ENCODE peak calls at places on chromosomes 16 and 17, in eight cellular contexts. U is CD4-positive, CD25-positive, alpha-beta regulatory T cell; O is body of pancreas; H is effector memory CD4-positive, alpha-beta T cell; V is SJSA1; W is A549; Q is neuronal stem cell; X is heart left ventricle. P is an unnamed sample. For H3K4me1 and H3K9me3, the result is how much of the 10 kb centered on the place peaks cover.

GRCh38 chr16:53770641-53771040 is 66.7 kb downstream of the FTO start:
- DNase-seq in X (no peak), W (no peak), O (no peak), V (no peak), Q (no peak), H (no peak), U (no peak), P (no peak)

GRCh38 chr17:18157354-18157985 is 26.2 kb upstream of the ALKBH5 start:
- DNase-seq in O (no peak), Q (no peak), U (no peak), H (no peak), X (no peak), V (no peak), W (no peak), P (no peak)

GRCh38 chr17:37725601-37726146 is 19.2 kb downstream of the HNF1B start:
- DNase-seq in H (no peak), V (no peak), W (no peak), O (peak), X (no peak), U (no peak), Q (no peak), P (no peak)

GRCh38 chr17:1629647-1630310 is 1.1 kb upstream of the SLC43A2 start:
- DNase-seq in V (peak), U (peak), H (peak), X (no peak), W (peak), O (peak), Q (no peak), P (peak)

GRCh38 chr16:50269061-50269705 is 2.8 kb downstream of the ADCY7 start:
- DNase-seq in H (no peak), U (no peak), V (no peak), Q (no peak), X (no peak), W (no peak), O (no peak), P (no peak)

GRCh38 chr17:38617074-38617860 is 11.5 kb upstream of the SRCIN1 start:
- DNase-seq in X (no peak), H (no peak), W (no peak), V (no peak), U (no peak), Q (no peak), O (no peak), P (no peak)

GRCh38 chr17:40557531-40558299 is 7.6 kb downstream of the CCR7 start:
- DNase-seq in H (no peak), V (no peak), X (peak), W (no peak), O (peak), U (no peak), Q (no peak), P (peak)

GRCh38 chr16:58820359-58820758 is 86.2 kb upstream of the GOT2 start:
- DNase-seq in H (no peak), V (no peak), X (no peak), Q (no peak), W (no peak), U (no peak), O (no peak), P (no peak)

GRCh38 chr16:777826-778225 is 10.4 kb downstream of the RPUSD1 start:
- DNase-seq in O (no peak), U (no peak), W (no peak), V (no peak), H (no peak), X (no peak), Q (no peak), P (no peak)

GRCh38 chr16:776824-777223 is 11.4 kb downstream of the RPUSD1 start:
- DNase-seq in H (no peak), O (no peak), Q (no peak), X (no peak), W (no peak), V (no peak), U (no peak), P (no peak)

GRCh38 chr16:772959-773358 is 12.4 kb downstream of the MSLN start:
- DNase-seq in H (no peak), O (no peak), X (no peak), U (no peak), V (no peak), Q (no peak), W (no peak), P (no peak)

GRCh38 chr16:775236-775796 is 12.9 kb downstream of the RPUSD1 start:
- DNase-seq in U (no peak), Q (no peak), X (no peak), O (no peak), W (no peak), H (no peak), V (no peak), P (no peak)

GRCh38 chr16:774086-775001 is 13.8 kb downstream of the MSLN start:
- DNase-seq in U (no peak), O (no peak), V (no peak), W (no peak), Q (no peak), X (no peak), H (no peak), P (no peak)
- H3K4me1 ChIP-seq in U (under half), O (under half), V (under half), W (under half), Q (under half), X (under half), H (under half), P (under half)

GRCh38 chr16:83023640-83024039 is 396.9 kb downstream of the CDH13 start:
- DNase-seq in H (no peak), U (no peak), V (peak), O (no peak), Q (no peak), X (no peak), W (no peak), P (no peak)
- H3K9me3 ChIP-seq in H (under half), U (under half), V (under half), O (under half), Q (under half), X (under half), W (under half), P (under half)

GRCh38 chr16:56907401-56907800 is 24.5 kb upstream of the HERPUD1 start:
- DNase-seq in X (no peak), O (no peak), V (no peak), W (no peak), U (no peak), H (no peak), Q (no peak), P (no peak)

GRCh38 chr16:56909484-56910113 is 22.3 kb upstream of the HERPUD1 start:
- DNase-seq in X (no peak), W (no peak), O (no peak), U (no peak), H (no peak), Q (no peak), V (no peak), P (no peak)

GRCh38 chr16:56898847-56899246 is 33.1 kb upstream of the HERPUD1 start:
- DNase-seq in V (no peak), O (no peak), U (peak), X (no peak), Q (no peak), H (no peak), W (no peak), P (no peak)

GRCh38 chr16:56903866-56904265 is 28.1 kb upstream of the HERPUD1 start:
- DNase-seq in U (no peak), Q (no peak), V (no peak), H (no peak), X (no peak), W (no peak), O (no peak), P (no peak)
- H3K4me1 ChIP-seq in U (under half), Q (under half), V (under half), H (under half), X (under half), W (under half), O (under half), P (under half)

GRCh38 chr16:35140293-35140986 is 1681.0 kb downstream of the TP53TG3F start:
- DNase-seq in Q (no peak), O (no peak), H (no peak), U (no peak), X (no peak), V (no peak), W (no peak), P (no peak)
- H3K9me3 ChIP-seq in Q (half or more), O (under half), H (under half), U (under half), X (under half), V (under half), W (under half), P (under half)

DNA sequence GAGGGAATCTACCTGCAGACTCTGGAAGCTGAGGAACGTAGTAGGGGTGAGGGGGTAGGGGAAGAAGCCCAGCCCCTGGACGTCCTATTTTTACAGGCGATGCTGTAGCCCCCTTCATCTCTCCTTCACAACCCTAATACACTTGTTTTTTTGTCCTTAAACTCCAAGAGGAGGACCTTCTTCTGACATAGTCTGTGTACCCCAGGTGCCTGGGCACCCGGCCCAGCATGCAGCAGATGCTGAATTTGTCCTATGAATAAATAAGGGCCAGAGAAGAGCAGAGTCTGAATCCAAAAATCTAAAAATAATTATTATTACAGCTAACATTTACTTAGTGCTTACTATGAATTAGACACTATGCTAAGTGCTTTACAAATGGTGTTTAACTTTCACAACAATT is 5.1 kb downstream of the KIF18B start:
- DNase-seq in U (no peak), W (no peak), O (no peak), X (no peak), V (no peak), Q (no peak), H (no peak), P (no peak)
- H3K4me1 ChIP-seq in U (under half), W (under half), O (under half), X (under half), V (under half), Q (under half), H (under half), P (under half)

GRCh38 chr16:27906883-27907282 is 156.6 kb downstream of the GSG1L start:
- DNase-seq in V (no peak), W (no peak), H (no peak), X (no peak), O (no peak), U (no peak), Q (no peak), P (no peak)

GRCh38 chr16:27899736-27900135 is 163.8 kb downstream of the GSG1L start:
- DNase-seq in H (no peak), W (no peak), Q (no peak), O (no peak), X (no peak), V (no peak), U (no peak), P (no peak)

GRCh38 chr16:27901956-27902355 is 161.6 kb downstream of the GSG1L start:
- DNase-seq in V (no peak), O (no peak), H (no peak), Q (no peak), W (no peak), X (no peak), U (no peak), P (no peak)

GRCh38 chr16:27903046-27903655 is 160.4 kb downstream of the GSG1L start:
- DNase-seq in V (no peak), U (no peak), H (no peak), X (no peak), O (no peak), Q (no peak), W (no peak), P (no peak)

DNA sequence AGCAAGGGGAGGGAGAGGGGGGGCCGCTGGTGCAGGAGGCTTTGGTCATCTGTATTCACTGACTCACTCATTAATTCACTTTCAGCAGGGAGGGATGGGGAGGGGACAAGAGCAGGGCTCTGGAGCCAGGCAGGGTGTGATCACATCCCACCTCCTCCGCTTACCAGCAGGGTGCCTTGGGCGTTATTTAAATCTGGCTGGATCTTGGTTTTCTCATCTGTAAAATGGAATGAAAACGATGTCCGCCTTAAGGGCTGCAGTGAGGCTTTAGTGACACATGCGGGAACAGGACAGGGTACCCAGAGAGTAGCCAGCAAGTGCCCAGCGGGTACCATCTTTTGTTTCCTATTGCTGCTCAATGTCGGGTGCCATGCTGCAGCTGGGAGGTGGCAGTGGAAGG is 161.0 kb downstream of the GSG1L start:
- DNase-seq in O (no peak), W (no peak), Q (no peak), V (no peak), X (no peak), H (no peak), U (no peak), P (no peak)
- H3K9me3 ChIP-seq in O (under half), W (under half), Q (under half), V (under half), X (under half), H (under half), U (under half), P (under half)

DNA sequence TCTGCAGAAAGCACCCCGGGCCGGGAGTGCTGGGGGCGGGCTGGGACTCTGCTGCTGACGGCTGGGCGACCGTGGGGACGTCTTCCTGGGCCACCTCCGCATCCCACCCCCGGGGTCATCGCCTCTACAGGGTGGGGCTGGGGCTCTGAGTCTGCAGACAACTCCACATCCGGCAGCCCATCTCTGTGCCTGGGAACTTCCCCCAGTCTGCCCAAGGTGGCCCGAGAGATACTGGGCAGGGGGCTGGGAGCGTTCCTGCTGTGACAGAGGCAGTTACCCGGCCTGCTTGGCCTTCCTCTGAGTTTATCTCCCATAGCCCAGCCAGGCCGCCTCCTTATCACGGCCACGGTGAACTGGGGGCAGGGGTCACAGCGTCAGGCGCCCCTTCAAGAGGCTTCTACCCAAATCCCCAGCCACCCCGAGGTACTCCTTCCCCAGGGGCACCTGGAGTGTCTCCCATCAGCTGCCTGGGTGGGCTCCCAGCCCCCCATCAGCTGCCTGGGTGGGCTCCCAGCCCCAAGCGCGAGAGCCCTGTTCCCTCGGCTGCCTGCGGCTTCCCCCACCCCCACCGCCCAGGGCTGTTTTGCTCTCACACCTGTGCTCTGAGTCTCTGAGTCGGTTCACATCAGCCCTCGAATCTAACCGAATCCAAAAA is 15.5 kb upstream of the CBFA2T3 start:
- DNase-seq in Q (no peak), V (no peak), H (no peak), X (no peak), O (no peak), W (no peak), U (no peak), P (no peak)
- H3K4me1 ChIP-seq in Q (under half), V (under half), H (under half), X (under half), O (under half), W (under half), U (under half), P (under half)

GRCh38 chr16:35314298-35314697 is 1854.9 kb downstream of the TP53TG3F start:
- DNase-seq in O (no peak), U (no peak), Q (no peak), X (no peak), V (no peak), W (no peak), H (no peak), P (no peak)

DNA sequence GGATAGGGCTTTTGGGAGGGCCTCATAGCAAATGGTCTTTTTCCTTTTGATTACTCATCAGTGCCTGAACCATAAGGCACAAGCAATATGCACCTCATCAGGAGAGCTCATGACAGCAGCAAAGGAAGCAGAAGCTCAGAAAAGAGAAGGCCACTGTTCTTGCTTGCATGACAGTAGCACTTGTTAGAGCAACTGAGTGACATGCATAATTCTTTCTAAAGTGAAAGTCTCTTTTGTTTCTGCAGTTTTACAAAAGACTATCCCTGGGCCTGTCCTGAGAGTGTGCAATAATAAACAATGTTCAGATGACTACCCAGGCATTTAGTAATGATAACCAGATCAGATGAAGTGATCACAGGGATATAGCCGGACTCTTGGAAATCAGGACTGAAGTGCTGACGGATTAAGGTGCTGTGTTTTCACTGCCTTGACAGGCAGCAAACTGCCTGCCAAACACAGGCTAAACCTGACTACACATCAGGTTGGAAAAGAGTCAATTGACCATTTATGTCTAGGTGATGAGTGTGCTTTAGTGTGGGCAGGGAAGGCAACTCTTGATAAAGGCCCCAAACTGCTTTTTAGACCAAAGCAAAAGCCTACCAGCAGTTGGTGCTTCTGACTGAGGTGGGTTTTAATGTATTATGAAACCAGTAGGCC is 1860.3 kb downstream of the TP53TG3F start:
- DNase-seq in H (no peak), X (no peak), U (no peak), V (no peak), W (no peak), Q (no peak), O (no peak), P (no peak)
- H3K9me3 ChIP-seq in H (under half), X (under half), U (under half), V (under half), W (under half), Q (under half), O (under half), P (under half)

GRCh38 chr17:58387834-58388233 is 29.5 kb downstream of the RNF43 start:
- DNase-seq in Q (no peak), O (no peak), H (no peak), V (no peak), W (peak), U (no peak), X (no peak), P (no peak)
- H3K4me1 ChIP-seq in Q (under half), O (half or more), H (under half), V (under half), W (half or more), U (under half), X (under half), P (under half)